ENCODE peak calls at places on chromosomes 1 and 21, in seven cellular contexts. B is ELF-1; F is glutamatergic neuron; U is nephron progenitor cell; E is NB4; G is stimulated activated CD8-positive, alpha-beta memory T cell treated with anti-CD3 and anti-CD28 coated beads, Interleukin-2, amount 100 ng/mL, for 1 hour; I is left ventricle myocardium superior. J is an unnamed sample.

GRCh38 chr1:63679076-63679475 is 85.9 kb downstream of the PGM1 start:
- DNase-seq in B (no peak), F (no peak), U (no peak), E (no peak), G (no peak), I (no peak), J (no peak)

GRCh38 chr1:19377812-19378718 is 65.9 kb downstream of the SLC66A1 start:
- DNase-seq in B (no peak), F (no peak), U (no peak), E (no peak), G (no peak), I (no peak), J (no peak)

GRCh38 chr21:16195476-16195875 is 465.7 kb downstream of the USP25 start:
- DNase-seq in B (no peak), F (no peak), U (no peak), E (no peak), G (no peak), I (no peak), J (no peak)

GRCh38 chr1:30923597-30923996 is 15.0 kb upstream of the SDC3 start:
- DNase-seq in B (no peak), F (no peak), U (no peak), E (no peak), G (no peak), I (no peak), J (no peak)

GRCh38 chr1:21783679-21784603 is 992 bp upstream of the USP48 start:
- DNase-seq in B (no peak), F (peak), U (peak), E (peak), G (no peak), I (peak), J (peak)

GRCh38 chr1:148166558-148167492 is 14.7 kb upstream of the NBPF11 start:
- DNase-seq in B (no peak), F (no peak), U (no peak), E (no peak), G (no peak), I (no peak), J (no peak)

GRCh38 chr1:39395357-39395831 is 96.0 kb upstream of the BMP8A start:
- DNase-seq in B (no peak), F (no peak), U (no peak), E (peak), G (no peak), I (no peak), J (peak)

GRCh38 chr1:178875936-178876335 is 5.1 kb upstream of the ANGPTL1 start:
- DNase-seq in B (no peak), F (no peak), U (no peak), E (no peak), G (no peak), I (no peak), J (no peak)

GRCh38 chr1:229024528-229025119 is 246.3 kb upstream of the RAB4A start:
- DNase-seq in B (peak), F (no peak), U (no peak), E (peak), G (no peak), I (peak), J (no peak)

GRCh38 chr1:211920141-211920572 is 89.6 kb upstream of the LPGAT1 start:
- DNase-seq in B (no peak), F (no peak), U (no peak), E (no peak), G (no peak), I (no peak), J (peak)

GRCh38 chr1:175708787-175709186 is 34.6 kb downstream of the TNR start:
- DNase-seq in B (no peak), F (no peak), U (no peak), E (peak), G (no peak), I (no peak), J (no peak)

GRCh38 chr21:42491328-42491727 is 4.7 kb downstream of the RSPH1 start:
- DNase-seq in B (no peak), F (no peak), U (no peak), E (no peak), G (no peak), I (no peak), J (no peak)

GRCh38 chr21:44513389-44514217 is 26.4 kb downstream of the KRTAP10-1 start:
- DNase-seq in B (no peak), F (peak), U (no peak), E (no peak), G (no peak), I (peak), J (peak)

GRCh38 chr1:241235236-241235897 is 121.6 kb downstream of the RGS7 start:
- DNase-seq in B (no peak), F (no peak), U (no peak), E (no peak), G (no peak), I (no peak), J (peak)

GRCh38 chr1:30866594-30866993 is 42.0 kb downstream of the SDC3 start:
- DNase-seq in B (no peak), F (no peak), U (no peak), E (no peak), G (no peak), I (no peak), J (no peak)

GRCh38 chr1:34231441-34231840 is 54.7 kb downstream of the C1orf94 start:
- DNase-seq in B (no peak), F (no peak), U (no peak), E (no peak), G (no peak), I (no peak), J (no peak)

GRCh38 chr1:208654241-208654640 is 410.1 kb upstream of the PLXNA2 start:
- DNase-seq in B (peak), F (no peak), U (peak), E (peak), G (no peak), I (no peak), J (peak)

GRCh38 chr21:34582506-34583150 is 32.3 kb downstream of the RCAN1 start:
- DNase-seq in B (peak), F (no peak), U (peak), E (peak), G (no peak), I (peak), J (peak)

GRCh38 chr1:245256528-245256927 is 101.7 kb downstream of the KIF26B start:
- DNase-seq in B (peak), F (no peak), U (no peak), E (no peak), G (no peak), I (no peak), J (no peak)

GRCh38 chr21:44866780-44867179 is 6.7 kb downstream of the PTTG1IP start:
- DNase-seq in B (peak), F (peak), U (no peak), E (peak), G (no peak), I (no peak), J (peak)

GRCh38 chr1:201192478-201192804 is 1.8 kb downstream of the IGFN1 start:
- DNase-seq in B (no peak), F (no peak), U (no peak), E (no peak), G (no peak), I (no peak), J (peak)